ENCODE peak calls at places on chromosomes 13 and 19, in ten cellular contexts. One of them, this sample, is unnamed.

GRCh38 chr13:83666126-83666525 is 216.1 kb downstream of the SLITRK1 start:
- DNase-seq in AG20443: no peak
- DNase-seq in CD4-positive, alpha-beta T cell: no peak
- DNase-seq in H54: no peak
- DNase-seq in left ventricle myocardium inferior: no peak
- DNase-seq in cardiac fibroblast: no peak
- DNase-seq in bronchial epithelial cell: no peak
- DNase-seq in esophagus squamous epithelium: no peak
- DNase-seq in EH: peak; percentile 39
- DNase-seq in GM03348: peak; percentile 21
- DNase-seq in this sample: no peak

GRCh38 chr19:18788782-18789421 is 2.2 kb downstream of the COMP start:
- DNase-seq in AG20443: no peak
- DNase-seq in CD4-positive, alpha-beta T cell: no peak
- DNase-seq in H54: no peak
- DNase-seq in left ventricle myocardium inferior: no peak
- DNase-seq in cardiac fibroblast: no peak
- DNase-seq in bronchial epithelial cell: no peak
- DNase-seq in esophagus squamous epithelium: no peak
- DNase-seq in EH: no peak
- DNase-seq in GM03348: no peak
- DNase-seq in this sample: no peak

GRCh38 chr19:21328402-21328801 is 808 bp downstream of the ZNF708 start:
- DNase-seq in AG20443: no peak
- DNase-seq in CD4-positive, alpha-beta T cell: no peak
- DNase-seq in H54: no peak
- DNase-seq in left ventricle myocardium inferior: no peak
- DNase-seq in cardiac fibroblast: no peak
- DNase-seq in bronchial epithelial cell: peak; percentile 7
- DNase-seq in esophagus squamous epithelium: no peak
- DNase-seq in EH: peak; percentile 11
- DNase-seq in GM03348: peak; percentile 5
- DNase-seq in this sample: peak; percentile 7

GRCh38 chr19:33399745-33400681 is 26.5 kb downstream of the CEBPG start:
- DNase-seq in AG20443: no peak
- DNase-seq in CD4-positive, alpha-beta T cell: no peak
- DNase-seq in H54: no peak
- DNase-seq in left ventricle myocardium inferior: no peak
- DNase-seq in cardiac fibroblast: no peak
- DNase-seq in bronchial epithelial cell: no peak
- DNase-seq in esophagus squamous epithelium: no peak
- DNase-seq in EH: no peak
- DNase-seq in GM03348: no peak
- DNase-seq in this sample: no peak

GRCh38 chr13:30859326-30859725 is 46.7 kb upstream of the MEDAG start:
- DNase-seq in AG20443: no peak
- DNase-seq in CD4-positive, alpha-beta T cell: no peak
- DNase-seq in H54: no peak
- DNase-seq in left ventricle myocardium inferior: no peak
- DNase-seq in cardiac fibroblast: no peak
- DNase-seq in bronchial epithelial cell: peak; percentile 28
- DNase-seq in esophagus squamous epithelium: no peak
- DNase-seq in EH: no peak
- DNase-seq in GM03348: no peak
- DNase-seq in this sample: no peak

GRCh38 chr13:60959427-60959826 is 456.2 kb downstream of the PCDH20 start:
- DNase-seq in AG20443: no peak
- DNase-seq in CD4-positive, alpha-beta T cell: no peak
- DNase-seq in H54: no peak
- DNase-seq in left ventricle myocardium inferior: no peak
- DNase-seq in cardiac fibroblast: no peak
- DNase-seq in bronchial epithelial cell: peak; percentile 98
- DNase-seq in esophagus squamous epithelium: no peak
- DNase-seq in EH: no peak
- DNase-seq in GM03348: no peak
- DNase-seq in this sample: no peak

GRCh38 chr13:45500492-45501174 is 35.9 kb downstream of the COG3 start:
- DNase-seq in AG20443: peak; percentile 48
- DNase-seq in CD4-positive, alpha-beta T cell: no peak
- DNase-seq in H54: no peak
- DNase-seq in left ventricle myocardium inferior: no peak
- DNase-seq in cardiac fibroblast: peak; percentile 90
- DNase-seq in bronchial epithelial cell: peak; percentile 71
- DNase-seq in esophagus squamous epithelium: no peak
- DNase-seq in EH: peak; percentile 91
- DNase-seq in GM03348: peak; percentile 63
- DNase-seq in this sample: no peak

GRCh38 chr13:20161275-20161950 is 561 bp upstream of the GJA3 start:
- DNase-seq in AG20443: no peak
- DNase-seq in CD4-positive, alpha-beta T cell: peak; percentile 54
- DNase-seq in H54: no peak
- DNase-seq in left ventricle myocardium inferior: no peak
- DNase-seq in cardiac fibroblast: no peak
- DNase-seq in bronchial epithelial cell: no peak
- DNase-seq in esophagus squamous epithelium: no peak
- DNase-seq in EH: peak; percentile 20
- DNase-seq in GM03348: peak; percentile 20
- DNase-seq in this sample: no peak

GRCh38 chr19:13790354-13790753 is 4.9 kb upstream of the ZSWIM4 start:
- DNase-seq in AG20443: no peak
- DNase-seq in CD4-positive, alpha-beta T cell: no peak
- DNase-seq in H54: no peak
- DNase-seq in left ventricle myocardium inferior: no peak
- DNase-seq in cardiac fibroblast: peak; percentile 38
- DNase-seq in bronchial epithelial cell: no peak
- DNase-seq in esophagus squamous epithelium: no peak
- DNase-seq in EH: peak; percentile 49
- DNase-seq in GM03348: no peak
- DNase-seq in this sample: no peak

GRCh38 chr13:112712451-112712881 is 22.6 kb downstream of the ATP11A start:
- DNase-seq in AG20443: no peak
- DNase-seq in CD4-positive, alpha-beta T cell: no peak
- DNase-seq in H54: no peak
- DNase-seq in left ventricle myocardium inferior: no peak
- DNase-seq in cardiac fibroblast: no peak
- DNase-seq in bronchial epithelial cell: no peak
- DNase-seq in esophagus squamous epithelium: no peak
- DNase-seq in EH: no peak
- DNase-seq in GM03348: no peak
- DNase-seq in this sample: no peak

This sample was measured in NCI-H774.